ENCODE peak calls at places on chromosome 4, in six cellular contexts. E is K562; C is fibroblast of lung; U is neural crest cell; A is CD8-positive, alpha-beta T cell; W is heart right ventricle. I is an unnamed sample.

GRCh38 chr4:121112530-121112929 is 40.2 kb upstream of the NDNF start:
- DNase-seq in U (no peak), A (no peak), W (no peak), C (peak; percentile 8), E (no peak), I (no peak)

GRCh38 chr4:185810746-185811508 is 1.1 kb downstream of the SORBS2 start:
- DNase-seq in A (no peak), C (no peak), U (peak; percentile 13), W (no peak), E (no peak), I (no peak)

GRCh38 chr4:102598759-102599379 is 97.7 kb downstream of the NFKB1 start:
- DNase-seq in W (no peak), E (no peak), C (peak; percentile 28), A (no peak), U (no peak), I (peak; percentile 41)

GRCh38 chr4:16113741-16114140 is 29.9 kb upstream of the PROM1 start:
- DNase-seq in W (no peak), A (no peak), E (no peak), U (no peak), C (no peak), I (no peak)

GRCh38 chr4:75717332-75717873 is 7.0 kb upstream of the USO1 start:
- DNase-seq in W (no peak), U (no peak), E (no peak), A (no peak), C (no peak), I (no peak)

GRCh38 chr4:148076964-148077363 is 345.1 kb downstream of the ARHGAP10 start:
- DNase-seq in E (no peak), U (no peak), A (no peak), W (no peak), C (peak; percentile 74), I (no peak)

GRCh38 chr4:23819041-23819511 is 70.8 kb downstream of the PPARGC1A start:
- DNase-seq in A (no peak), U (no peak), C (peak; percentile 64), W (no peak), E (no peak), I (no peak)

GRCh38 chr4:110085131-110085530 is 113.3 kb downstream of the ELOVL6 start:
- DNase-seq in U (no peak), E (peak; percentile 30), A (peak; percentile 24), C (peak; percentile 73), W (peak; percentile 22), I (no peak)

GRCh38 chr4:17283832-17284231 is 228.1 kb downstream of the QDPR start:
- DNase-seq in U (no peak), A (no peak), C (no peak), E (no peak), W (no peak), I (no peak)

GRCh38 chr4:73435984-73436383 is at the start of gene AFP:
- DNase-seq in C (no peak), A (no peak), E (no peak), W (no peak), U (no peak), I (no peak)
- TF ChIP-seq CTCF in C (no peak), A (no peak), E (no peak), W (no peak), U (no peak), I (no peak)

DNA sequence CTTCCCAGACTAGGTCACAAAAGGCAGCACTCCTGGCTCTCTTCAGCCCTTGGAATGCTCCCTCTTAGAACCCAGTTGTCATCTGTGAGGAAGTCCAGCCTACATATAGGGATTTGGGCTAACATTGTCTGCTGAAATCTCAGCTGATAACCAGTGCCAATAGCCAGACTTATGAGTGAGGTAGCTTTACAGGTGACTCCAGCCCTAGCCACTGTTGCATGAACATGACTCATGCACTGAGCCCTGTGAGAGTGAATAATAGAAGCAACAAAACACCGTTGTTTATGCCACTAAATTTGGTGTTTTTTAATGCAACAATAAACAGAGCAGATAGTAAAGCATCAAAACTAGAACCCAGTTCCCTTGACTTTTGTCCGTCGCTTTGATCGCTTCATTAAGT is 433.2 kb downstream of the STIM2 start:
- DNase-seq in A (no peak), W (no peak), E (no peak), C (no peak), U (no peak), I (no peak)
- TF ChIP-seq CTCF in A (no peak), W (no peak), E (no peak), C (no peak), U (no peak), I (no peak)

GRCh38 chr4:156771171-156771837 is 200.3 kb downstream of the PDGFC start:
- DNase-seq in U (no peak), A (no peak), E (no peak), W (no peak), C (peak; percentile 89), I (no peak)

GRCh38 chr4:156778093-156778492 is 193.5 kb downstream of the PDGFC start:
- DNase-seq in W (no peak), A (no peak), C (peak; percentile 46), U (no peak), E (no peak), I (no peak)

GRCh38 chr4:156775803-156776202 is 195.8 kb downstream of the PDGFC start:
- DNase-seq in C (no peak), E (no peak), U (no peak), W (no peak), A (no peak), I (no peak)

GRCh38 chr4:156773648-156774357 is 197.8 kb downstream of the PDGFC start:
- DNase-seq in U (no peak), C (no peak), W (no peak), A (no peak), E (no peak), I (no peak)

DNA sequence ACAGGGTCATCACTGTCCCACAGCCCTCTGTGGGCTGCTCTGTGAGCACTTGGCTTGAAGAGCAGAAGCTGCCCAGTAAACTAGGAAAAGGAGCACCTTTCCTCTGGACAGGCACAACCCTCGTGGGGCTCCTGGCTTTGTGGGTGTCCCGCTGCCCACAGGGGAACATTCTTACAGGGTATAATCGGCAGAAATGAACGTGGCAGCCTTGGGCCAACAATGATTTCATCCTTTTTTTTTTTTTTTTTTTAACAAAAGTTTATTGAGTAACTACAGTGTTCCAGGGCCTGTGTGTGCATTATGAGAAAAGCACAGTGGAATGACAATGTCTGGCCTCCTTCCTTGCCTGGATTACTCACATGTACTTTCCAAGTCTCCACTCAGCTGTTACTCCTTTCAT is 197.2 kb downstream of the PDGFC start:
- DNase-seq in E (no peak), W (no peak), C (peak; percentile 93), U (no peak), A (no peak), I (no peak)
- TF ChIP-seq CTCF in E (no peak), W (no peak), C (no peak), U (no peak), A (no peak), I (no peak)

GRCh38 chr4:4853371-4853823 is 6.1 kb upstream of the MSX1 start:
- DNase-seq in W (no peak), U (no peak), A (no peak), E (no peak), C (no peak), I (no peak)

GRCh38 chr4:4851081-4851480 is 8.4 kb upstream of the MSX1 start:
- DNase-seq in A (no peak), U (no peak), W (no peak), E (no peak), C (no peak), I (no peak)

GRCh38 chr4:4851906-4852305 is 7.6 kb upstream of the MSX1 start:
- DNase-seq in C (no peak), W (no peak), E (no peak), A (no peak), U (no peak), I (no peak)

GRCh38 chr4:4853921-4854648 is 5.4 kb upstream of the MSX1 start:
- DNase-seq in W (no peak), A (no peak), E (no peak), U (no peak), C (no peak), I (no peak)

DNA sequence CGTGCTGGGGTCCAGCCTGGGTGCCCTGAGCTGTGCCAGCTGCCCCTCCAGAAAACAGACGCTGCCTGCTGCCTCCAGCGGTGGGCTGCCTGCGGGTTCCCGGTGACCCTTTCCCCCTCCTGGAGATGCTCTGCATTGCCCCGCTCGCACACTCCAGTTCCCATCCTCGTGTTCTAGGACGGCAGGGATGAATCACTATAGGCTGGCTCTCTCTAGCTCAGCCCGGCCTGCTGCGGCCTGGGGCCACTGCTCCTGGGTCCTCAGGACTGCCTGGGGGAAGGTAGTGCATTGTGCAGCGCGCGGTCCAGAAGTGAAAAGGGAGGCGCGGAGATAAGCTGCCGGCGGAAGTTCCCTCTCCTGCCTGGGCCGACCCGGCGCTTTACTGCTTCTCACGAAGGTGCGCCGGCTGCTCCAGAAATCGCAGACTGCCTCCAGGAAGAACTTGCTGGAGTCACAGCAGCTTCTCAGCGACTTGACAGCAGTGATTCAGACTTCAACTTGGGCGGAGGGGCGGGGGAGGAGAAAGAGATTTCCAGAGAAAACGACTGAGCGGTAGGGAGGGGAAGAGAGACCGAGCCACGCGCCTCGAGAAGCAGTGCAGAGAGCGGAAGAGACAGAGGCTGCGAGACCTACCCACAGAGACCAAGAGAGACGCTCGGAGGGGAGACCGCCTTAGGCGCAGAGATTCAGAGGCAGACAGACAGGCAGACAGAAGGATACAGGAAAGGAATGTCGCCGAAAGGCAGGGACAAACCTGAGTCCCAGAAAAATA is 6.7 kb upstream of the MSX1 start:
- DNase-seq in C (peak; percentile 38), A (no peak), E (peak; percentile 31), W (no peak), U (peak; percentile 57), I (no peak)
- TF ChIP-seq CTCF in C (peak; percentile 22), A (no peak), E (no peak), W (no peak), U (peak; percentile 53), I (no peak)

GRCh38 chr4:4260185-4260751 is 12.2 kb upstream of the TMEM128 start:
- DNase-seq in A (no peak), C (peak; percentile 72), U (no peak), E (peak; percentile 54), W (no peak), I (peak; percentile 50)
- TF ChIP-seq CTCF in A (peak; percentile 86), C (peak; percentile 22), U (peak; percentile 44), E (peak; percentile 54), W (no peak), I (peak; percentile 16)

GRCh38 chr4:122824616-122825015 is 2.0 kb upstream of the FGF2 start:
- DNase-seq in W (no peak), E (no peak), C (no peak), U (no peak), A (no peak), I (no peak)

GRCh38 chr4:122826596-122827257 is at the start of gene FGF2:
- DNase-seq in C (peak; percentile 78), U (peak; percentile 59), E (peak; percentile 76), A (no peak), W (peak; percentile 58), I (peak; percentile 54)

GRCh38 chr4:122826000-122826595 is 533 bp upstream of the FGF2 start:
- DNase-seq in E (no peak), A (no peak), W (no peak), C (peak; percentile 69), U (no peak), I (no peak)

GRCh38 chr4:122827899-122828601 is 1.4 kb downstream of the FGF2 start:
- DNase-seq in A (peak; percentile 41), W (no peak), C (peak; percentile 74), E (peak; percentile 63), U (no peak), I (peak; percentile 81)

GRCh38 chr4:122827258-122827887 is 742 bp downstream of the FGF2 start:
- DNase-seq in C (peak; percentile 49), E (peak; percentile 77), W (peak; percentile 26), A (no peak), U (peak; percentile 41), I (peak; percentile 65)
- TF ChIP-seq CTCF in C (peak; percentile 17), E (no peak), W (no peak), A (no peak), U (no peak), I (no peak)